ENCODE peak calls at places on chromosomes 3 and 15, in seven cellular contexts. One of them, this sample, is unnamed.

GRCh38 chr3:13890377-13891016 is 10.6 kb upstream of the WNT7A start:
- DNase-seq in tibial artery: no peak
- DNase-seq in psoas muscle: no peak
- DNase-seq in BE2C: no peak
- DNase-seq in A549: no peak
- DNase-seq in left ventricle myocardium inferior: no peak
- DNase-seq in right lobe of liver: no peak
- DNase-seq in this sample: peak; percentile 60

GRCh38 chr3:141383555-141384129 is 15.3 kb downstream of the ZBTB38 start:
- DNase-seq in tibial artery: no peak
- DNase-seq in psoas muscle: no peak
- DNase-seq in BE2C: no peak
- DNase-seq in A549: no peak
- DNase-seq in left ventricle myocardium inferior: no peak
- DNase-seq in right lobe of liver: no peak
- DNase-seq in this sample: no peak

GRCh38 chr15:98382139-98382538 is 266.2 kb upstream of the IGF1R start:
- DNase-seq in tibial artery: no peak
- DNase-seq in psoas muscle: no peak
- DNase-seq in BE2C: no peak
- DNase-seq in A549: peak; percentile 11
- DNase-seq in left ventricle myocardium inferior: no peak
- DNase-seq in right lobe of liver: no peak
- DNase-seq in this sample: no peak

GRCh38 chr15:53837263-53837662 is 77.8 kb upstream of the WDR72 start:
- DNase-seq in tibial artery: no peak
- DNase-seq in psoas muscle: no peak
- DNase-seq in BE2C: peak; percentile 58
- DNase-seq in A549: peak; percentile 18
- DNase-seq in left ventricle myocardium inferior: no peak
- DNase-seq in right lobe of liver: peak; percentile 62
- DNase-seq in this sample: no peak

GRCh38 chr3:99842826-99843589 is 25.3 kb downstream of the CMSS1 start:
- DNase-seq in tibial artery: no peak
- DNase-seq in psoas muscle: no peak
- DNase-seq in BE2C: no peak
- DNase-seq in A549: peak; percentile 53
- DNase-seq in left ventricle myocardium inferior: no peak
- DNase-seq in right lobe of liver: no peak
- DNase-seq in this sample: no peak

GRCh38 chr3:190048831-190049541 is 71.7 kb downstream of the P3H2 start:
- DNase-seq in tibial artery: peak; percentile 23
- DNase-seq in psoas muscle: no peak
- DNase-seq in BE2C: no peak
- DNase-seq in A549: no peak
- DNase-seq in left ventricle myocardium inferior: no peak
- DNase-seq in right lobe of liver: no peak
- DNase-seq in this sample: no peak

GRCh38 chr3:107106316-107106715 is 270.9 kb upstream of the CCDC54 start:
- DNase-seq in tibial artery: no peak
- DNase-seq in psoas muscle: no peak
- DNase-seq in BE2C: no peak
- DNase-seq in A549: peak; percentile 22
- DNase-seq in left ventricle myocardium inferior: no peak
- DNase-seq in right lobe of liver: no peak
- DNase-seq in this sample: no peak

GRCh38 chr15:78492841-78493240 is 14.5 kb upstream of the HYKK start:
- DNase-seq in tibial artery: no peak
- DNase-seq in psoas muscle: no peak
- DNase-seq in BE2C: no peak
- DNase-seq in A549: no peak
- DNase-seq in left ventricle myocardium inferior: no peak
- DNase-seq in right lobe of liver: no peak
- DNase-seq in this sample: no peak

GRCh38 chr15:68389041-68389930 is 42.7 kb downstream of the ITGA11 start:
- DNase-seq in tibial artery: no peak
- DNase-seq in psoas muscle: no peak
- DNase-seq in BE2C: peak; percentile 5
- DNase-seq in A549: no peak
- DNase-seq in left ventricle myocardium inferior: no peak
- DNase-seq in right lobe of liver: no peak
- DNase-seq in this sample: peak; percentile 14

GRCh38 chr15:65690778-65691177 is 69.0 kb downstream of the SLC24A1 start:
- DNase-seq in tibial artery: no peak
- DNase-seq in psoas muscle: no peak
- DNase-seq in BE2C: no peak
- DNase-seq in A549: no peak
- DNase-seq in left ventricle myocardium inferior: no peak
- DNase-seq in right lobe of liver: no peak
- DNase-seq in this sample: no peak

GRCh38 chr15:31472636-31473383 is 146.2 kb downstream of the KLF13 start:
- DNase-seq in tibial artery: no peak
- DNase-seq in psoas muscle: no peak
- DNase-seq in BE2C: no peak
- DNase-seq in A549: no peak
- DNase-seq in left ventricle myocardium inferior: no peak
- DNase-seq in right lobe of liver: no peak
- DNase-seq in this sample: no peak

GRCh38 chr3:42906085-42906904 is at the start of gene ZNF662:
- DNase-seq in tibial artery: peak; percentile 42
- DNase-seq in psoas muscle: peak; percentile 78
- DNase-seq in BE2C: no peak
- DNase-seq in A549: no peak
- DNase-seq in left ventricle myocardium inferior: peak; percentile 62
- DNase-seq in right lobe of liver: peak; percentile 69
- DNase-seq in this sample: peak; percentile 85

GRCh38 chr3:127545711-127546457 is 44.6 kb downstream of the TPRA1 start:
- DNase-seq in tibial artery: no peak
- DNase-seq in psoas muscle: no peak
- DNase-seq in BE2C: no peak
- DNase-seq in A549: no peak
- DNase-seq in left ventricle myocardium inferior: no peak
- DNase-seq in right lobe of liver: no peak
- DNase-seq in this sample: no peak

DNA sequence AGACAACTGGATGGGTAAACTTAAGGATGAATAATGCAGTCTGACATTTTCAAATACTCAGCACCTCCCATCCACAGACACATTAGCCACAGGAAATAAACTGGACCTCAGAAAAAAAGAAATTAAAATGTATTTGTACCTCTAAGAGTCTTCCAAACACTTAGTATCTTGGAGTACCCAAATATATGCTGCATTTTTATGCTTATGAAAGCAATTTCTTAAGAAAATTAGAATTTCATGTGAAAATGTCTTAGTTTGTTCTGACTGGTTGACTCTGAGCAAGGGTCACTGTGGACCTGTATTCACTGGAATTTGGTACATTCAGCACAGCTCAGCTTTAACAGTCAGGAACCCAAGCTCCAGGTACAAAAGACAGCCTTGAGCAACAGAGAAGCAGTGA is 216.2 kb upstream of the UBE2E2 start:
- DNase-seq in tibial artery: no peak
- DNase-seq in psoas muscle: no peak
- DNase-seq in BE2C: no peak
- DNase-seq in A549: no peak
- DNase-seq in left ventricle myocardium inferior: no peak
- DNase-seq in right lobe of liver: no peak
- DNase-seq in this sample: no peak
- H3K9me3 ChIP-seq in tibial artery: no peaks in the 10 kb centered on the region
- H3K9me3 ChIP-seq in psoas muscle: peaks cover 10% of the 10 kb centered on the region
- H3K9me3 ChIP-seq in BE2C: no peaks in the 10 kb centered on the region
- H3K9me3 ChIP-seq in A549: peaks cover 21% of the 10 kb centered on the region
- H3K9me3 ChIP-seq in left ventricle myocardium inferior: peaks cover 11% of the 10 kb centered on the region
- H3K9me3 ChIP-seq in right lobe of liver: no peaks in the 10 kb centered on the region
- H3K9me3 ChIP-seq in this sample: peaks cover 2% of the 10 kb centered on the region

DNA sequence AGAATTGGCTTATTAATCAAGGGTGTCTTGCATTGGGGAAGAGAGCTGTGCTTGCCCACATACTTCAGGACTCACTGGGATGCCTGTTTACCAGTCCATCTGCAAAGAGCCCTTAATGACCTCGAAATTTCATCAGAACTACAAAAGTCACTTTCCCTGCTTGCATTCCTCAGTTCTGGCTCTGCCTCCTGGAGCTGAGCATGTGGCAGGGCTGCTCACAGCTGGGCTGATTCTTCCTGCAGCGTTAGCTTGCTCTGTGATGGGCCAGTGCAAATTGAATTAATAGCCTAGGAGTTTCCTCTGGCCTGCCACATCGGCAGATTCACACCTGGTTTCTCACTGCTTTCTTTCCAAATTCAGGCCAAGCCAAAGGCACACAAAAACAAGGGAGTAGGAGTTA is 108.9 kb downstream of the DUT start:
- DNase-seq in tibial artery: peak; percentile 50
- DNase-seq in psoas muscle: peak; percentile 70
- DNase-seq in BE2C: peak; percentile 39
- DNase-seq in A549: no peak
- DNase-seq in left ventricle myocardium inferior: peak; percentile 29
- DNase-seq in right lobe of liver: no peak
- DNase-seq in this sample: peak; percentile 67
- H3K4me3 ChIP-seq in tibial artery: no peak overlapping the region
- H3K4me3 ChIP-seq in psoas muscle: no peak overlapping the region
- H3K4me3 ChIP-seq in BE2C: no peak overlapping the region
- H3K4me3 ChIP-seq in A549: no peak overlapping the region
- H3K4me3 ChIP-seq in left ventricle myocardium inferior: no peak overlapping the region
- H3K4me3 ChIP-seq in right lobe of liver: no peak overlapping the region
- H3K4me3 ChIP-seq in this sample: no peak overlapping the region

GRCh38 chr15:84749111-84749991 is 959 bp downstream of the ZNF592 start:
- DNase-seq in tibial artery: peak; percentile 38
- DNase-seq in psoas muscle: peak; percentile 72
- DNase-seq in BE2C: peak; percentile 22
- DNase-seq in A549: peak; percentile 34
- DNase-seq in left ventricle myocardium inferior: peak; percentile 26
- DNase-seq in right lobe of liver: peak; percentile 83
- DNase-seq in this sample: peak; percentile 65
- H3K4me1 ChIP-seq in tibial artery: peaks cover 73% of the 10 kb centered on the region
- H3K4me1 ChIP-seq in psoas muscle: peaks cover 75% of the 10 kb centered on the region
- H3K4me1 ChIP-seq in BE2C: no peaks in the 10 kb centered on the region
- H3K4me1 ChIP-seq in A549: peaks cover 71% of the 10 kb centered on the region
- H3K4me1 ChIP-seq in left ventricle myocardium inferior: peaks cover 88% of the 10 kb centered on the region
- H3K4me1 ChIP-seq in right lobe of liver: no peaks in the 10 kb centered on the region
- H3K4me1 ChIP-seq in this sample: peaks cover 5% of the 10 kb centered on the region

GRCh38 chr3:168495251-168495650 is 399.5 kb upstream of the GOLIM4 start:
- DNase-seq in tibial artery: no peak
- DNase-seq in psoas muscle: no peak
- DNase-seq in BE2C: no peak
- DNase-seq in A549: no peak
- DNase-seq in left ventricle myocardium inferior: no peak
- DNase-seq in right lobe of liver: no peak
- DNase-seq in this sample: no peak

GRCh38 chr3:168495932-168496331 is 400.2 kb upstream of the GOLIM4 start:
- DNase-seq in tibial artery: no peak
- DNase-seq in psoas muscle: no peak
- DNase-seq in BE2C: no peak
- DNase-seq in A549: no peak
- DNase-seq in left ventricle myocardium inferior: no peak
- DNase-seq in right lobe of liver: no peak
- DNase-seq in this sample: no peak

GRCh38 chr3:168498194-168498593 is 402.5 kb upstream of the GOLIM4 start:
- DNase-seq in tibial artery: no peak
- DNase-seq in psoas muscle: no peak
- DNase-seq in BE2C: no peak
- DNase-seq in A549: no peak
- DNase-seq in left ventricle myocardium inferior: no peak
- DNase-seq in right lobe of liver: no peak
- DNase-seq in this sample: no peak

GRCh38 chr3:168493412-168494205 is 397.9 kb upstream of the GOLIM4 start:
- DNase-seq in tibial artery: no peak
- DNase-seq in psoas muscle: no peak
- DNase-seq in BE2C: no peak
- DNase-seq in A549: no peak
- DNase-seq in left ventricle myocardium inferior: no peak
- DNase-seq in right lobe of liver: no peak
- DNase-seq in this sample: no peak
- H3K9me3 ChIP-seq in tibial artery: no peaks in the 10 kb centered on the region
- H3K9me3 ChIP-seq in psoas muscle: no peaks in the 10 kb centered on the region
- H3K9me3 ChIP-seq in BE2C: no peaks in the 10 kb centered on the region
- H3K9me3 ChIP-seq in A549: no peaks in the 10 kb centered on the region
- H3K9me3 ChIP-seq in left ventricle myocardium inferior: no peaks in the 10 kb centered on the region
- H3K9me3 ChIP-seq in right lobe of liver: no peaks in the 10 kb centered on the region
- H3K9me3 ChIP-seq in this sample: no peaks in the 10 kb centered on the region

DNA sequence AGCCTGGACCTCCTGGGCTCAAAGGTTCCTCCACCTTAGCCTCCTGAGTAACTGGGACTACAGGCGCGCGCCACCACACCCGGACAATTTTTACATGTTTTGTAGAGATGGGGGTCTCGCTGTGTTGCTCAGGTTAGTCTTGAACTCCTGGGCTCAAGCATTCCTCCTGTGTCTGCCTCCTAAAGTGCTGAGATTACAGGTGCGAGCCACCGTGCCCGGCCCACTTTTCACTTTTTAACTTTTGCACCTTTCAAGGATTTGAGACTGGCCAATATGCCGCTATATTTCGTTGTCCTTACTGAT is 782 bp upstream of the ITGB5 start:
- DNase-seq in tibial artery: no peak
- DNase-seq in psoas muscle: no peak
- DNase-seq in BE2C: no peak
- DNase-seq in A549: no peak
- DNase-seq in left ventricle myocardium inferior: no peak
- DNase-seq in right lobe of liver: no peak
- DNase-seq in this sample: no peak
- H3K4me3 ChIP-seq in tibial artery: peak overlapping the region; percentile 93
- H3K4me3 ChIP-seq in psoas muscle: peak overlapping the region; percentile 91
- H3K4me3 ChIP-seq in BE2C: no peak overlapping the region
- H3K4me3 ChIP-seq in A549: peak overlapping the region; percentile 60
- H3K4me3 ChIP-seq in left ventricle myocardium inferior: peak overlapping the region; percentile 94
- H3K4me3 ChIP-seq in right lobe of liver: peak overlapping the region; percentile 72
- H3K4me3 ChIP-seq in this sample: no peak overlapping the region

GRCh38 chr15:29788433-29789034 is 33.7 kb downstream of the TJP1 start:
- DNase-seq in tibial artery: no peak
- DNase-seq in psoas muscle: no peak
- DNase-seq in BE2C: no peak
- DNase-seq in A549: no peak
- DNase-seq in left ventricle myocardium inferior: no peak
- DNase-seq in right lobe of liver: no peak
- DNase-seq in this sample: no peak

GRCh38 chr15:29787767-29788166 is 34.5 kb downstream of the TJP1 start:
- DNase-seq in tibial artery: no peak
- DNase-seq in psoas muscle: no peak
- DNase-seq in BE2C: no peak
- DNase-seq in A549: no peak
- DNase-seq in left ventricle myocardium inferior: no peak
- DNase-seq in right lobe of liver: no peak
- DNase-seq in this sample: no peak

GRCh38 chr15:29792426-29793159 is 29.7 kb downstream of the TJP1 start:
- DNase-seq in tibial artery: no peak
- DNase-seq in psoas muscle: no peak
- DNase-seq in BE2C: no peak
- DNase-seq in A549: no peak
- DNase-seq in left ventricle myocardium inferior: no peak
- DNase-seq in right lobe of liver: no peak
- DNase-seq in this sample: no peak

GRCh38 chr15:29789871-29790270 is 32.4 kb downstream of the TJP1 start:
- DNase-seq in tibial artery: no peak
- DNase-seq in psoas muscle: no peak
- DNase-seq in BE2C: no peak
- DNase-seq in A549: no peak
- DNase-seq in left ventricle myocardium inferior: no peak
- DNase-seq in right lobe of liver: no peak
- DNase-seq in this sample: no peak

GRCh38 chr15:29790607-29791006 is 31.7 kb downstream of the TJP1 start:
- DNase-seq in tibial artery: no peak
- DNase-seq in psoas muscle: no peak
- DNase-seq in BE2C: no peak
- DNase-seq in A549: no peak
- DNase-seq in left ventricle myocardium inferior: no peak
- DNase-seq in right lobe of liver: no peak
- DNase-seq in this sample: no peak
- H3K4me1 ChIP-seq in tibial artery: peaks cover 40% of the 10 kb centered on the region
- H3K4me1 ChIP-seq in psoas muscle: peaks cover 4% of the 10 kb centered on the region
- H3K4me1 ChIP-seq in BE2C: no peaks in the 10 kb centered on the region
- H3K4me1 ChIP-seq in A549: peaks cover 25% of the 10 kb centered on the region
- H3K4me1 ChIP-seq in left ventricle myocardium inferior: peaks cover 55% of the 10 kb centered on the region
- H3K4me1 ChIP-seq in right lobe of liver: no peaks in the 10 kb centered on the region
- H3K4me1 ChIP-seq in this sample: peaks cover 7% of the 10 kb centered on the region

GRCh38 chr15:99619712-99620111 is 53.9 kb downstream of the MEF2A start:
- DNase-seq in tibial artery: no peak
- DNase-seq in psoas muscle: no peak
- DNase-seq in BE2C: no peak
- DNase-seq in A549: no peak
- DNase-seq in left ventricle myocardium inferior: no peak
- DNase-seq in right lobe of liver: no peak
- DNase-seq in this sample: no peak
- H3K9me3 ChIP-seq in tibial artery: no peaks in the 10 kb centered on the region
- H3K9me3 ChIP-seq in psoas muscle: no peaks in the 10 kb centered on the region
- H3K9me3 ChIP-seq in BE2C: no peaks in the 10 kb centered on the region
- H3K9me3 ChIP-seq in A549: no peaks in the 10 kb centered on the region
- H3K9me3 ChIP-seq in left ventricle myocardium inferior: peaks cover 5% of the 10 kb centered on the region
- H3K9me3 ChIP-seq in right lobe of liver: no peaks in the 10 kb centered on the region
- H3K9me3 ChIP-seq in this sample: no peaks in the 10 kb centered on the region

This sample was measured in right cardiac atrium.